ENCODE peak calls at places on chromosome 15, in seven cellular contexts. F is stimulated activated naive CD8-positive, alpha-beta T cell treated with anti-CD3 and anti-CD28 coated beads, Interleukin-15, Interleukin-2, amounts not matched to agents 100 U/mL and 50 U/mL, for 24 hours; E is T-helper 17 cell; S is activated CD8-positive, alpha-beta T cell treated with anti-CD3 and anti-CD28 coated beads for 36 hours; H is activated CD8-positive, alpha-beta memory T cell treated with anti-CD3 and anti-CD28 coated beads, Interleukin-2, amount 10 ng/mL, durations not matched to agents 7 days and 5 days; G is foreskin keratinocyte; V is GM23338. N is an unnamed sample.

GRCh38 chr15:25810631-25811077 is 52.5 kb downstream of the ATP10A start:
- ATAC-seq in F (peak), E (peak), S (peak), H (peak), G (no peak), V (peak), N (peak)

GRCh38 chr15:88509321-88509720 is 37.2 kb downstream of the DET1 start:
- ATAC-seq in F (no peak), E (no peak), S (no peak), H (no peak), G (no peak), V (no peak), N (no peak)

GRCh38 chr15:51874751-51875644 is 45.5 kb downstream of the TMOD3 start:
- ATAC-seq in F (no peak), E (no peak), S (no peak), H (no peak), G (peak), V (peak), N (no peak)

GRCh38 chr15:64634576-64635485 is 140.6 kb downstream of the RBPMS2 start:
- ATAC-seq in F (peak), E (peak), S (peak), H (peak), G (peak), V (peak), N (peak)

GRCh38 chr15:55879181-55879580 is 114.2 kb downstream of the NEDD4 start:
- ATAC-seq in F (no peak), E (no peak), S (no peak), H (no peak), G (no peak), V (no peak), N (no peak)

GRCh38 chr15:89556413-89557262 is 18.6 kb upstream of the TICRR start:
- ATAC-seq in F (peak), E (peak), S (no peak), H (peak), G (peak), V (peak), N (no peak)

GRCh38 chr15:40937762-40938529 is 8.8 kb downstream of the DLL4 start:
- ATAC-seq in F (no peak), E (peak), S (no peak), H (no peak), G (peak), V (peak), N (no peak)

GRCh38 chr15:78976691-78977090 is 31.8 kb upstream of the CTSH start:
- ATAC-seq in F (no peak), E (no peak), S (no peak), H (no peak), G (no peak), V (no peak), N (peak)

GRCh38 chr15:74174966-74175270 is 1.4 kb downstream of the ISLR start:
- ATAC-seq in F (no peak), E (no peak), S (no peak), H (no peak), G (no peak), V (no peak), N (no peak)

GRCh38 chr15:69468241-69469121 is 15.9 kb downstream of the RPLP1 start:
- ATAC-seq in F (peak), E (peak), S (peak), H (peak), G (peak), V (no peak), N (peak)

GRCh38 chr15:72203507-72203837 is 5.9 kb upstream of the GRAMD2A start:
- ATAC-seq in F (no peak), E (no peak), S (no peak), H (no peak), G (peak), V (no peak), N (no peak)

GRCh38 chr15:81292516-81293001 is 31.4 kb downstream of the STARD5 start:
- ATAC-seq in F (peak), E (peak), S (peak), H (no peak), G (no peak), V (no peak), N (peak)

GRCh38 chr15:68719676-68720075 is 101.0 kb downstream of the ANP32A start:
- ATAC-seq in F (no peak), E (no peak), S (no peak), H (no peak), G (peak), V (no peak), N (no peak)

GRCh38 chr15:56034514-56034913 is 41.1 kb upstream of the NEDD4 start:
- ATAC-seq in F (peak), E (no peak), S (peak), H (peak), G (no peak), V (no peak), N (no peak)

GRCh38 chr15:42228036-42228435 is 19.9 kb upstream of the VPS39 start:
- ATAC-seq in F (no peak), E (no peak), S (no peak), H (no peak), G (no peak), V (no peak), N (no peak)

GRCh38 chr15:96219681-96220080 is 110.8 kb upstream of the NR2F2 start:
- ATAC-seq in F (no peak), E (no peak), S (no peak), H (no peak), G (no peak), V (no peak), N (no peak)

GRCh38 chr15:40743466-40743865 is 11.6 kb downstream of the RMDN3 start:
- ATAC-seq in F (peak), E (peak), S (no peak), H (no peak), G (no peak), V (no peak), N (no peak)